ENCODE peak calls at places on chromosomes 3 and 15, in eight cellular contexts. One of them, this sample, is unnamed.

GRCh38 chr15:54580643-54581042 is 602.4 kb downstream of the UNC13C start:
- DNase-seq in T-helper 1 cell: no peak
- DNase-seq in adrenal gland: no peak
- DNase-seq in NCI-H1105 treated with DMSO at 0.1 percent for 48 hours: no peak
- DNase-seq in foreskin fibroblast: no peak
- DNase-seq in NCI-H774: no peak
- DNase-seq in naive B cell: no peak
- DNase-seq in T-helper 9 cell: no peak
- DNase-seq in this sample: no peak

GRCh38 chr15:31840849-31841476 is 189.4 kb upstream of the CHRNA7 start:
- DNase-seq in T-helper 1 cell: no peak
- DNase-seq in adrenal gland: no peak
- DNase-seq in NCI-H1105 treated with DMSO at 0.1 percent for 48 hours: no peak
- DNase-seq in foreskin fibroblast: no peak
- DNase-seq in NCI-H774: no peak
- DNase-seq in naive B cell: no peak
- DNase-seq in T-helper 9 cell: no peak
- DNase-seq in this sample: peak; percentile 53

GRCh38 chr3:102089904-102090492 is 240.7 kb downstream of the NFKBIZ start:
- DNase-seq in T-helper 1 cell: no peak
- DNase-seq in adrenal gland: no peak
- DNase-seq in NCI-H1105 treated with DMSO at 0.1 percent for 48 hours: no peak
- DNase-seq in foreskin fibroblast: peak; percentile 85
- DNase-seq in NCI-H774: no peak
- DNase-seq in naive B cell: no peak
- DNase-seq in T-helper 9 cell: no peak
- DNase-seq in this sample: no peak

GRCh38 chr3:30855390-30855789 is 39.1 kb downstream of the GADL1 start:
- DNase-seq in T-helper 1 cell: no peak
- DNase-seq in adrenal gland: no peak
- DNase-seq in NCI-H1105 treated with DMSO at 0.1 percent for 48 hours: no peak
- DNase-seq in foreskin fibroblast: peak; percentile 59
- DNase-seq in NCI-H774: no peak
- DNase-seq in naive B cell: no peak
- DNase-seq in T-helper 9 cell: no peak
- DNase-seq in this sample: no peak

GRCh38 chr3:187985636-187986035 is 168.3 kb upstream of the LPP start:
- DNase-seq in T-helper 1 cell: no peak
- DNase-seq in adrenal gland: no peak
- DNase-seq in NCI-H1105 treated with DMSO at 0.1 percent for 48 hours: no peak
- DNase-seq in foreskin fibroblast: peak; percentile 31
- DNase-seq in NCI-H774: no peak
- DNase-seq in naive B cell: no peak
- DNase-seq in T-helper 9 cell: no peak
- DNase-seq in this sample: no peak

GRCh38 chr15:98401029-98401428 is 247.3 kb upstream of the IGF1R start:
- DNase-seq in T-helper 1 cell: no peak
- DNase-seq in adrenal gland: peak; percentile 84
- DNase-seq in NCI-H1105 treated with DMSO at 0.1 percent for 48 hours: no peak
- DNase-seq in foreskin fibroblast: no peak
- DNase-seq in NCI-H774: no peak
- DNase-seq in naive B cell: no peak
- DNase-seq in T-helper 9 cell: no peak
- DNase-seq in this sample: no peak

GRCh38 chr15:68436680-68437079 is 4.7 kb upstream of the ITGA11 start:
- DNase-seq in T-helper 1 cell: no peak
- DNase-seq in adrenal gland: no peak
- DNase-seq in NCI-H1105 treated with DMSO at 0.1 percent for 48 hours: no peak
- DNase-seq in foreskin fibroblast: no peak
- DNase-seq in NCI-H774: no peak
- DNase-seq in naive B cell: no peak
- DNase-seq in T-helper 9 cell: no peak
- DNase-seq in this sample: no peak

GRCh38 chr15:85493258-85493657 is 112.9 kb downstream of the AKAP13 start:
- DNase-seq in T-helper 1 cell: no peak
- DNase-seq in adrenal gland: no peak
- DNase-seq in NCI-H1105 treated with DMSO at 0.1 percent for 48 hours: no peak
- DNase-seq in foreskin fibroblast: no peak
- DNase-seq in NCI-H774: no peak
- DNase-seq in naive B cell: no peak
- DNase-seq in T-helper 9 cell: no peak
- DNase-seq in this sample: no peak

GRCh38 chr3:157618075-157618760 is 115.0 kb upstream of the VEPH1 start:
- DNase-seq in T-helper 1 cell: no peak
- DNase-seq in adrenal gland: no peak
- DNase-seq in NCI-H1105 treated with DMSO at 0.1 percent for 48 hours: peak; percentile 95
- DNase-seq in foreskin fibroblast: peak; percentile 80
- DNase-seq in NCI-H774: peak; percentile 73
- DNase-seq in naive B cell: peak; percentile 47
- DNase-seq in T-helper 9 cell: no peak
- DNase-seq in this sample: no peak

GRCh38 chr3:34808287-34808686 is 831.0 kb upstream of the ARPP21 start:
- DNase-seq in T-helper 1 cell: no peak
- DNase-seq in adrenal gland: no peak
- DNase-seq in NCI-H1105 treated with DMSO at 0.1 percent for 48 hours: no peak
- DNase-seq in foreskin fibroblast: no peak
- DNase-seq in NCI-H774: no peak
- DNase-seq in naive B cell: no peak
- DNase-seq in T-helper 9 cell: no peak
- DNase-seq in this sample: no peak

This sample was measured in heart left ventricle.